ENCODE peak calls at places on chromosomes 4 and X, in four cellular contexts. One of them, this sample, is unnamed. For H3K27me3, the result is how much of the 10 kb centered on the place peaks cover.

GRCh38 chr4:80592950-80593349 is 257.4 kb downstream of the CFAP299 start:
- DNase-seq in IMR-90: no peak
- DNase-seq in K562: no peak
- DNase-seq in GM12878: no peak
- DNase-seq in this sample: no peak

GRCh38 chr4:173332021-173332487 is 2.1 kb downstream of the HMGB2 start:
- DNase-seq in IMR-90: peak
- DNase-seq in K562: no peak
- DNase-seq in GM12878: no peak
- DNase-seq in this sample: peak

GRCh38 chrX:93585661-93586060 is 87.7 kb downstream of the NAP1L3 start:
- DNase-seq in IMR-90: no peak
- DNase-seq in K562: no peak
- DNase-seq in GM12878: no peak
- DNase-seq in this sample: no peak

GRCh38 chr4:150418757-150419410 is 163.1 kb upstream of the MAB21L2 start:
- DNase-seq in IMR-90: no peak
- DNase-seq in K562: no peak
- DNase-seq in GM12878: no peak
- DNase-seq in this sample: no peak

GRCh38 chr4:154304679-154305078 is 186.9 kb downstream of the DCHS2 start:
- DNase-seq in IMR-90: no peak
- DNase-seq in K562: no peak
- DNase-seq in GM12878: no peak
- DNase-seq in this sample: no peak

GRCh38 chr4:56215901-56216300 is 171.4 kb downstream of the AASDH start:
- DNase-seq in IMR-90: peak
- DNase-seq in K562: no peak
- DNase-seq in GM12878: no peak
- DNase-seq in this sample: peak

GRCh38 chr4:89024051-89024675 is 32.8 kb downstream of the FAM13A start:
- DNase-seq in IMR-90: peak
- DNase-seq in K562: peak
- DNase-seq in GM12878: peak
- DNase-seq in this sample: peak

GRCh38 chr4:14897217-14897616 is 105.1 kb upstream of the CPEB2 start:
- DNase-seq in IMR-90: no peak
- DNase-seq in K562: no peak
- DNase-seq in GM12878: no peak
- DNase-seq in this sample: no peak

GRCh38 chrX:44829836-44830235 is 14.0 kb upstream of the DUSP21 start:
- DNase-seq in IMR-90: no peak
- DNase-seq in K562: no peak
- DNase-seq in GM12878: no peak
- DNase-seq in this sample: no peak

GRCh38 chrX:31590581-31591113 is 518.8 kb upstream of the FTHL17 start:
- DNase-seq in IMR-90: peak
- DNase-seq in K562: peak
- DNase-seq in GM12878: no peak
- DNase-seq in this sample: peak

DNA sequence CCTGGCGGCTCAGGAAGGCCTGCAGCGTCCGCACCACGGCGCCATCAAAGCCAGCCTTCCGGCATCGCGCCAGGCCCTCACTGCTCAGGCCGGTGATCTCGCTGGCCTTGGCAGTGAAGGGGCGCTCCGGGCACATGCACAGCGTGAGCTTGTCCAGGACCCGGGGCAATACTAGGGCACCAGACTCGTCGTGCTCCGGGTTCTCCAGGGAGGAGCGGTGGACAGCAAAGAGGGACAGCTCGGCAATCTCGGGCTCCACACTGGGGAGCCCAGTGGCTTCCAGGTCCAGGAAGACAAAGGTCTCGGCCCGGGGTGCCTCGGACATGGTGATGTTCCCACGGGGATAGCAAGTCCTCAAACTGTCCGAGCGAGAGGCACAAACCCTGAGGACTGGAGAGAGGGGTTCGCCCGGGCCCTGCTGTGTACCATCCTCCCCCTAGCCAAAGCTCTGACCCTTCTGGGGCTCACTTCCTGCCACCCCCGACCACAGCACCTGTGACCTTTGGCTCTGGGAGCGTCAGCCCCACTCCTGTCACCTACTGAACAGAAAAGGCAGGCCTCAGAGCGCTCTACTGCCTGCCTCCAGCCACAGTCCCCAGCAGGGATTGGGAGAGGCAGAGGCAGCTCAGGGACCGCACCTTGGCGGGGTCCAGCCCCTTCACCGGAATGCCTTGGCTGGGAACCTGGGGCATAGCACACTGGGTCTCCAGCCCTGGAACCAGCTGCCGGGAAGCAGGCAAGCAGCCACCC is 575 bp downstream of the TREX2 start:
- DNase-seq in IMR-90: no peak
- DNase-seq in K562: no peak
- DNase-seq in GM12878: no peak
- DNase-seq in this sample: no peak
- H3K27me3 ChIP-seq in IMR-90: under half
- H3K27me3 ChIP-seq in K562: under half
- H3K27me3 ChIP-seq in GM12878: under half
- H3K27me3 ChIP-seq in this sample: under half

DNA sequence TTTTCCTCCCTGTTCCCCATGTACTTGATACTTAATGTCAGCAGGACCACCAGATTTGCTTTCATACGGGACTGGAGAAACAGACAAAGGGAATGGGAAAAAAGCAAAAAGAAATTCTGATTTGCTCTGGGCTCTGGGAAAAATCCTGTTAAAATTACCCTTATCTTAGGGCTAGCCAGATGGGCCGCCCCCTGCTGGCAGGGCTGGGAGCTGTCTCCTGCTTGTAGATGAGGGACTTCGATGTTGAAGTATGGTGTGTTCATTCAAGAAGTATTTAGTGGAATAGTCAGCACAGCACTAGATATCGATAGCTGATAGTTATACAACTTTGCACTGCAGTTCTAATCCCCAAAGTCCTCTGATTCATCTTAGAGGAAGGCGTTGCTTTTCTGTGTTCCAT is 45.8 kb downstream of the BCORL1 start:
- DNase-seq in IMR-90: peak
- DNase-seq in K562: peak
- DNase-seq in GM12878: no peak
- DNase-seq in this sample: peak
- TF ChIP-seq FOS in IMR-90: no peak
- TF ChIP-seq FOS in K562: no peak
- TF ChIP-seq FOS in GM12878: no peak
- TF ChIP-seq FOS in this sample: no peak

GRCh38 chr4:1207603-1208265 is 35.4 kb upstream of the SPON2 start:
- DNase-seq in IMR-90: peak
- DNase-seq in K562: no peak
- DNase-seq in GM12878: no peak
- DNase-seq in this sample: no peak
- H3K27ac ChIP-seq in IMR-90: peak
- H3K27ac ChIP-seq in K562: no peak
- H3K27ac ChIP-seq in GM12878: no peak
- H3K27ac ChIP-seq in this sample: no peak

GRCh38 chr4:4872148-4872903 is 12.9 kb downstream of the MSX1 start:
- DNase-seq in IMR-90: no peak
- DNase-seq in K562: no peak
- DNase-seq in GM12878: no peak
- DNase-seq in this sample: no peak
- H3K27me3 ChIP-seq in IMR-90: half or more
- H3K27me3 ChIP-seq in K562: half or more
- H3K27me3 ChIP-seq in GM12878: under half
- H3K27me3 ChIP-seq in this sample: half or more

GRCh38 chrX:129565046-129565649 is 25.1 kb downstream of the OCRL start:
- DNase-seq in IMR-90: peak
- DNase-seq in K562: no peak
- DNase-seq in GM12878: no peak
- DNase-seq in this sample: no peak
- TF ChIP-seq FOS in IMR-90: no peak
- TF ChIP-seq FOS in K562: no peak
- TF ChIP-seq FOS in GM12878: no peak
- TF ChIP-seq FOS in this sample: no peak

GRCh38 chr4:102430511-102430910 is 70.6 kb upstream of the NFKB1 start:
- DNase-seq in IMR-90: peak
- DNase-seq in K562: no peak
- DNase-seq in GM12878: no peak
- DNase-seq in this sample: peak
- H3K27ac ChIP-seq in IMR-90: no peak
- H3K27ac ChIP-seq in K562: peak
- H3K27ac ChIP-seq in GM12878: peak
- H3K27ac ChIP-seq in this sample: peak

GRCh38 chrX:17814059-17814458 is 47.0 kb downstream of the RAI2 start:
- DNase-seq in IMR-90: no peak
- DNase-seq in K562: no peak
- DNase-seq in GM12878: no peak
- DNase-seq in this sample: no peak
- H3K27me3 ChIP-seq in IMR-90: under half
- H3K27me3 ChIP-seq in K562: under half
- H3K27me3 ChIP-seq in GM12878: under half
- H3K27me3 ChIP-seq in this sample: under half

GRCh38 chrX:150508018-150508417 is 60.4 kb upstream of the MTM1 start:
- DNase-seq in IMR-90: no peak
- DNase-seq in K562: no peak
- DNase-seq in GM12878: no peak
- DNase-seq in this sample: no peak

GRCh38 chrX:150509703-150510102 is 58.7 kb upstream of the MTM1 start:
- DNase-seq in IMR-90: no peak
- DNase-seq in K562: no peak
- DNase-seq in GM12878: no peak
- DNase-seq in this sample: no peak

GRCh38 chrX:150507251-150507856 is 61.1 kb upstream of the MTM1 start:
- DNase-seq in IMR-90: no peak
- DNase-seq in K562: no peak
- DNase-seq in GM12878: no peak
- DNase-seq in this sample: peak

GRCh38 chrX:150506486-150506885 is 61.9 kb upstream of the MTM1 start:
- DNase-seq in IMR-90: no peak
- DNase-seq in K562: no peak
- DNase-seq in GM12878: no peak
- DNase-seq in this sample: peak

DNA sequence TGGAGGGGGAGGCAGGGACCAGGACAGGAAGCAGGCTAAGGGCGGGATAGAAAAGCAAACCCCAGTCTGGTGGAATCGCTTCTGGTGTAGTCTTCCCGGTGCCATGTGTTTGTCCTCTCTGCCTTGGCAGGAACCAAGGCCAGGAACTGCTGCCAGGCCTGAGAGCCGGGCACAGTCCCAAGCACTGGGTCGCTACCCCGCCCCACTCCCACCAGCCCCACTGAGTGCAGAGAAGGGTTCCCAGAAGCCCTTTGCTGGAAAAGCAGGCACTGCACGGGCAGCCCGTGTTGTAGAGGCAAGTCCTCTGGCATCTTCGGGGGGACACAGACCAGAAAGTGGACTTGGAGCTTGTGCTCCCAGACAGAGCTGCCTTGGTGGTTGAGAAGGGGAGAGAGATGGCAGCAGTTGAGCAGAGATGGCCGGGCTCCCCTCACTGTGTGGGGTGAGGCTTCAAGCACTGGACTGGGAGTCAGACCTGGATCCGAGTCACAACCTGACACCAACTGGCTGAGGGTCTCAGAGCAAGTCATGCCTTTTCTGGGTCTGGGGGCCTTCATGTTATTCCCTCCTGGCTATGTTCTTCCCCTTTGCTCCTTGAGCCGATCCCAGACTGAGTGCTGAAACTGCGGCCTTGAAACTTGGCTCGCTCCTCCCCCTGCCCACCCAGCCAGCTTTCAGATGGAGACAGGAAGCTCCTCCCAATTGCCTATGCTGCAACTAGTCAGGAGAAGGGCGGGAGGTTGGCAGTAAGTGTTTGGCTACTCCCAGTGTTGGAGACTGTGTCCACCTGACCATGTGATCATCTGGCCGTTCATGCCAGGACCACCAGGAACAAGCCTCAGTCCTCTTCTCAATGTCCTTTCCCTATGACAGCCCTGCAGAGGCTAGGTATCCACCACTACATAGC is 59.7 kb upstream of the MTM1 start:
- DNase-seq in IMR-90: peak
- DNase-seq in K562: no peak
- DNase-seq in GM12878: no peak
- DNase-seq in this sample: peak
- TF ChIP-seq FOS in IMR-90: no peak
- TF ChIP-seq FOS in K562: no peak
- TF ChIP-seq FOS in GM12878: no peak
- TF ChIP-seq FOS in this sample: no peak

This sample was measured in endothelial cell of umbilical vein.